ENCODE peak calls at places on chromosome 6, in ten cellular contexts. I, J, Z, N, G, C, Y, M, U and S are unnamed samples.

GRCh38 chr6:7821426-7821825 is 89.2 kb downstream of the TXNDC5 start:
- DNase-seq in I (no peak), J (no peak), Z (no peak), N (no peak), G (no peak), C (peak; percentile 24), Y (no peak), M (no peak), U (no peak), S (no peak)

GRCh38 chr6:84568971-84569370 is 195.4 kb downstream of the TBX18 start:
- DNase-seq in I (peak; percentile 34), J (no peak), Z (peak; percentile 48), N (no peak), G (no peak), C (peak; percentile 23), Y (peak; percentile 44), M (no peak), U (no peak), S (no peak)

GRCh38 chr6:44182911-44183390 is 24.3 kb downstream of the CAPN11 start:
- DNase-seq in I (no peak), J (no peak), Z (no peak), N (no peak), G (no peak), C (no peak), Y (no peak), M (no peak), U (no peak), S (no peak)

GRCh38 chr6:148044921-148045320 is 297.7 kb upstream of the SASH1 start:
- DNase-seq in I (no peak), J (no peak), Z (no peak), N (no peak), G (no peak), C (no peak), Y (no peak), M (no peak), U (no peak), S (no peak)

GRCh38 chr6:134557509-134557908 is 239.6 kb upstream of the SGK1 start:
- DNase-seq in I (no peak), J (no peak), Z (no peak), N (no peak), G (no peak), C (no peak), Y (no peak), M (no peak), U (no peak), S (no peak)

GRCh38 chr6:144338474-144338873 is 53.3 kb downstream of the UTRN start:
- DNase-seq in I (no peak), J (no peak), Z (no peak), N (no peak), G (no peak), C (no peak), Y (no peak), M (no peak), U (no peak), S (no peak)

GRCh38 chr6:89298680-89299450 is 16.2 kb downstream of the GABRR2 start:
- DNase-seq in I (peak; percentile 89), J (peak; percentile 23), Z (peak; percentile 18), N (no peak), G (no peak), C (no peak), Y (peak; percentile 84), M (peak; percentile 70), U (peak; percentile 44), S (no peak)

GRCh38 chr6:136613477-136613876 is 63.3 kb upstream of the MAP7 start:
- DNase-seq in I (no peak), J (no peak), Z (peak; percentile 36), N (no peak), G (no peak), C (peak; percentile 23), Y (peak; percentile 32), M (no peak), U (no peak), S (no peak)

GRCh38 chr6:44537306-44538049 is 150.0 kb downstream of the CDC5L start:
- DNase-seq in I (no peak), J (no peak), Z (no peak), N (no peak), G (no peak), C (no peak), Y (no peak), M (no peak), U (no peak), S (peak; percentile 18)

GRCh38 chr6:13688692-13689196 is 22.9 kb downstream of the RANBP9 start:
- DNase-seq in I (no peak), J (no peak), Z (no peak), N (no peak), G (no peak), C (no peak), Y (no peak), M (no peak), U (no peak), S (no peak)

GRCh38 chr6:81298751-81299150 is 453.7 kb downstream of the TENT5A start:
- DNase-seq in I (no peak), J (no peak), Z (no peak), N (no peak), G (no peak), C (no peak), Y (no peak), M (no peak), U (no peak), S (no peak)

GRCh38 chr6:125787791-125788190 is 3.0 kb upstream of the NCOA7 start:
- DNase-seq in I (peak; percentile 11), J (no peak), Z (peak; percentile 25), N (no peak), G (no peak), C (peak; percentile 44), Y (peak; percentile 36), M (no peak), U (no peak), S (no peak)

GRCh38 chr6:170114956-170115855 is 175.7 kb downstream of the DLL1 start:
- DNase-seq in I (no peak), J (no peak), Z (no peak), N (no peak), G (peak; percentile 7), C (no peak), Y (no peak), M (no peak), U (no peak), S (peak; percentile 29)

GRCh38 chr6:39493174-39493573 is 170.7 kb upstream of the KCNK16 start:
- DNase-seq in I (peak; percentile 41), J (no peak), Z (no peak), N (no peak), G (no peak), C (no peak), Y (peak; percentile 88), M (peak; percentile 42), U (no peak), S (no peak)

GRCh38 chr6:9744119-9744518 is 670.8 kb downstream of the TFAP2A start:
- DNase-seq in I (no peak), J (no peak), Z (no peak), N (no peak), G (no peak), C (no peak), Y (no peak), M (no peak), U (no peak), S (no peak)

GRCh38 chr6:43871933-43872332 is 101.9 kb downstream of the VEGFA start:
- DNase-seq in I (no peak), J (no peak), Z (no peak), N (no peak), G (no peak), C (no peak), Y (no peak), M (no peak), U (no peak), S (no peak)

GRCh38 chr6:85945454-85946185 is 302.9 kb upstream of the SYNCRIP start:
- DNase-seq in I (no peak), J (no peak), Z (no peak), N (peak; percentile 68), G (no peak), C (no peak), Y (no peak), M (no peak), U (no peak), S (no peak)

GRCh38 chr6:127971945-127972391 is 71.1 kb upstream of the THEMIS start:
- DNase-seq in I (peak; percentile 89), J (no peak), Z (peak; percentile 1), N (no peak), G (no peak), C (peak; percentile 91), Y (peak; percentile 89), M (peak; percentile 75), U (peak; percentile 11), S (peak; percentile 66)

GRCh38 chr6:14270925-14271791 is 153.6 kb downstream of the CD83 start:
- DNase-seq in I (peak; percentile 99), J (no peak), Z (peak; percentile 92), N (no peak), G (no peak), C (peak; percentile 86), Y (peak; percentile 100), M (peak; percentile 96), U (peak; percentile 20), S (no peak)

GRCh38 chr6:68069921-68070709 is 565.0 kb upstream of the ADGRB3 start:
- DNase-seq in I (no peak), J (no peak), Z (no peak), N (peak; percentile 2), G (no peak), C (no peak), Y (no peak), M (no peak), U (no peak), S (no peak)

GRCh38 chr6:167661456-167662103 is 165.1 kb upstream of the AFDN start:
- DNase-seq in I (no peak), J (no peak), Z (no peak), N (no peak), G (no peak), C (no peak), Y (peak; percentile 30), M (no peak), U (no peak), S (no peak)

GRCh38 chr6:156279306-156279969 is 497.7 kb upstream of the ARID1B start:
- DNase-seq in I (no peak), J (no peak), Z (no peak), N (peak; percentile 9), G (no peak), C (no peak), Y (peak; percentile 23), M (no peak), U (no peak), S (no peak)

GRCh38 chr6:24501914-24502313 is 7.1 kb downstream of the ALDH5A1 start:
- DNase-seq in I (no peak), J (no peak), Z (peak; percentile 33), N (no peak), G (no peak), C (no peak), Y (no peak), M (no peak), U (no peak), S (no peak)

GRCh38 chr6:155645328-155645727 is 189.7 kb upstream of the NOX3 start:
- DNase-seq in I (peak; percentile 58), J (no peak), Z (no peak), N (no peak), G (no peak), C (peak; percentile 46), Y (peak; percentile 5), M (no peak), U (no peak), S (no peak)

GRCh38 chr6:30841644-30842504 is 42.4 kb upstream of the DDR1 start:
- DNase-seq in I (no peak), J (no peak), Z (no peak), N (no peak), G (peak; percentile 39), C (no peak), Y (peak; percentile 22), M (no peak), U (no peak), S (no peak)

GRCh38 chr6:62670490-62671223 is 384.6 kb upstream of the KHDRBS2 start:
- DNase-seq in I (no peak), J (no peak), Z (no peak), N (no peak), G (no peak), C (no peak), Y (no peak), M (no peak), U (no peak), S (no peak)

GRCh38 chr6:33632603-33633039 is 11.5 kb downstream of the ITPR3 start:
- DNase-seq in I (peak; percentile 64), J (no peak), Z (peak; percentile 57), N (peak; percentile 24), G (peak; percentile 59), C (peak; percentile 37), Y (peak; percentile 41), M (no peak), U (no peak), S (no peak)

GRCh38 chr6:63529498-63529897 is 42.8 kb upstream of the LOC128125822 start:
- DNase-seq in I (peak; percentile 45), J (no peak), Z (peak; percentile 50), N (no peak), G (no peak), C (no peak), Y (no peak), M (no peak), U (no peak), S (no peak)